ENCODE peak calls at places on chromosomes 7 and 10, in five cellular contexts. One of them, this sample, is unnamed.

GRCh38 chr10:128493811-128494210 is 367.6 kb upstream of the MKI67 start:
- DNase-seq in pancreas: no peak
- DNase-seq in left ventricle myocardium inferior: no peak
- DNase-seq in fibroblast of lung: no peak
- DNase-seq in brain microvascular endothelial cell: no peak
- DNase-seq in this sample: no peak

GRCh38 chr7:85030893-85031292 is 156.0 kb downstream of the SEMA3D start:
- DNase-seq in pancreas: no peak
- DNase-seq in left ventricle myocardium inferior: no peak
- DNase-seq in fibroblast of lung: peak; percentile 78
- DNase-seq in brain microvascular endothelial cell: peak; percentile 14
- DNase-seq in this sample: peak; percentile 66

GRCh38 chr10:83212632-83213349 is 926.5 kb upstream of the GHITM start:
- DNase-seq in pancreas: no peak
- DNase-seq in left ventricle myocardium inferior: no peak
- DNase-seq in fibroblast of lung: no peak
- DNase-seq in brain microvascular endothelial cell: no peak
- DNase-seq in this sample: no peak

GRCh38 chr7:152335900-152336571 is 99.8 kb downstream of the KMT2C start:
- DNase-seq in pancreas: no peak
- DNase-seq in left ventricle myocardium inferior: no peak
- DNase-seq in fibroblast of lung: no peak
- DNase-seq in brain microvascular endothelial cell: no peak
- DNase-seq in this sample: no peak

GRCh38 chr7:157980774-157981173 is 606.8 kb downstream of the PTPRN2 start:
- DNase-seq in pancreas: peak; percentile 39
- DNase-seq in left ventricle myocardium inferior: no peak
- DNase-seq in fibroblast of lung: no peak
- DNase-seq in brain microvascular endothelial cell: no peak
- DNase-seq in this sample: no peak

GRCh38 chr7:103972779-103973434 is 16.6 kb downstream of the RELN start:
- DNase-seq in pancreas: no peak
- DNase-seq in left ventricle myocardium inferior: no peak
- DNase-seq in fibroblast of lung: no peak
- DNase-seq in brain microvascular endothelial cell: no peak
- DNase-seq in this sample: no peak

GRCh38 chr10:76311752-76312699 is 880.6 kb downstream of the LRMDA start:
- DNase-seq in pancreas: peak; percentile 36
- DNase-seq in left ventricle myocardium inferior: no peak
- DNase-seq in fibroblast of lung: peak; percentile 20
- DNase-seq in brain microvascular endothelial cell: no peak
- DNase-seq in this sample: peak; percentile 25

GRCh38 chr7:117020605-117021002 is 67.3 kb downstream of the ST7 start:
- DNase-seq in pancreas: no peak
- DNase-seq in left ventricle myocardium inferior: no peak
- DNase-seq in fibroblast of lung: no peak
- DNase-seq in brain microvascular endothelial cell: no peak
- DNase-seq in this sample: no peak

GRCh38 chr7:106858618-106859532 is 6.2 kb upstream of the PIK3CG start:
- DNase-seq in pancreas: peak; percentile 18
- DNase-seq in left ventricle myocardium inferior: peak; percentile 67
- DNase-seq in fibroblast of lung: no peak
- DNase-seq in brain microvascular endothelial cell: no peak
- DNase-seq in this sample: no peak

GRCh38 chr10:15200626-15201025 is 32.1 kb upstream of the NMT2 start:
- DNase-seq in pancreas: no peak
- DNase-seq in left ventricle myocardium inferior: no peak
- DNase-seq in fibroblast of lung: peak; percentile 62
- DNase-seq in brain microvascular endothelial cell: peak; percentile 79
- DNase-seq in this sample: peak; percentile 88

GRCh38 chr7:3092468-3092867 is 48.8 kb upstream of the CARD11 start:
- DNase-seq in pancreas: no peak
- DNase-seq in left ventricle myocardium inferior: peak; percentile 36
- DNase-seq in fibroblast of lung: peak; percentile 11
- DNase-seq in brain microvascular endothelial cell: peak; percentile 27
- DNase-seq in this sample: no peak

GRCh38 chr7:33195264-33195663 is 65.9 kb downstream of the BBS9 start:
- DNase-seq in pancreas: no peak
- DNase-seq in left ventricle myocardium inferior: no peak
- DNase-seq in fibroblast of lung: peak; percentile 60
- DNase-seq in brain microvascular endothelial cell: peak; percentile 84
- DNase-seq in this sample: peak; percentile 56

GRCh38 chr7:924541-925231 is 29.8 kb downstream of the ADAP1 start:
- DNase-seq in pancreas: no peak
- DNase-seq in left ventricle myocardium inferior: peak; percentile 16
- DNase-seq in fibroblast of lung: no peak
- DNase-seq in brain microvascular endothelial cell: peak; percentile 43
- DNase-seq in this sample: no peak

GRCh38 chr7:120950539-120951308 is at the start of gene ING3:
- DNase-seq in pancreas: peak; percentile 97
- DNase-seq in left ventricle myocardium inferior: peak; percentile 96
- DNase-seq in fibroblast of lung: peak; percentile 97
- DNase-seq in brain microvascular endothelial cell: peak; percentile 97
- DNase-seq in this sample: peak; percentile 97

GRCh38 chr7:47621985-47622561 is 40.2 kb upstream of the TNS3 start:
- DNase-seq in pancreas: no peak
- DNase-seq in left ventricle myocardium inferior: no peak
- DNase-seq in fibroblast of lung: no peak
- DNase-seq in brain microvascular endothelial cell: no peak
- DNase-seq in this sample: no peak

GRCh38 chr7:71193099-71193810 is 61.3 kb downstream of the GALNT17 start:
- DNase-seq in pancreas: no peak
- DNase-seq in left ventricle myocardium inferior: no peak
- DNase-seq in fibroblast of lung: no peak
- DNase-seq in brain microvascular endothelial cell: no peak
- DNase-seq in this sample: no peak

GRCh38 chr10:97850446-97850845 is 803 bp downstream of the GOLGA7B start:
- DNase-seq in pancreas: no peak
- DNase-seq in left ventricle myocardium inferior: no peak
- DNase-seq in fibroblast of lung: no peak
- DNase-seq in brain microvascular endothelial cell: no peak
- DNase-seq in this sample: no peak

GRCh38 chr7:96532428-96532922 is 177.2 kb downstream of the SEM1 start:
- DNase-seq in pancreas: no peak
- DNase-seq in left ventricle myocardium inferior: no peak
- DNase-seq in fibroblast of lung: no peak
- DNase-seq in brain microvascular endothelial cell: no peak
- DNase-seq in this sample: no peak

GRCh38 chr7:42189535-42189934 is 47.5 kb downstream of the GLI3 start:
- DNase-seq in pancreas: no peak
- DNase-seq in left ventricle myocardium inferior: no peak
- DNase-seq in fibroblast of lung: peak; percentile 25
- DNase-seq in brain microvascular endothelial cell: no peak
- DNase-seq in this sample: peak; percentile 6

GRCh38 chr7:80136276-80137045 is 1.8 kb downstream of the GNAI1 start:
- DNase-seq in pancreas: no peak
- DNase-seq in left ventricle myocardium inferior: no peak
- DNase-seq in fibroblast of lung: peak; percentile 50
- DNase-seq in brain microvascular endothelial cell: no peak
- DNase-seq in this sample: peak; percentile 61

GRCh38 chr7:84497873-84498272 is 303.3 kb upstream of the SEMA3A start:
- DNase-seq in pancreas: no peak
- DNase-seq in left ventricle myocardium inferior: no peak
- DNase-seq in fibroblast of lung: no peak
- DNase-seq in brain microvascular endothelial cell: no peak
- DNase-seq in this sample: no peak

GRCh38 chr10:106830466-106830865 is 334.0 kb downstream of the SORCS1 start:
- DNase-seq in pancreas: no peak
- DNase-seq in left ventricle myocardium inferior: no peak
- DNase-seq in fibroblast of lung: no peak
- DNase-seq in brain microvascular endothelial cell: no peak
- DNase-seq in this sample: no peak

GRCh38 chr7:18659746-18660145 is 164.2 kb downstream of the HDAC9 start:
- DNase-seq in pancreas: no peak
- DNase-seq in left ventricle myocardium inferior: no peak
- DNase-seq in fibroblast of lung: no peak
- DNase-seq in brain microvascular endothelial cell: no peak
- DNase-seq in this sample: no peak

GRCh38 chr10:103307594-103307993 is 30.7 kb downstream of the INA start:
- DNase-seq in pancreas: no peak
- DNase-seq in left ventricle myocardium inferior: no peak
- DNase-seq in fibroblast of lung: no peak
- DNase-seq in brain microvascular endothelial cell: no peak
- DNase-seq in this sample: no peak

GRCh38 chr7:116052006-116052405 is 21.4 kb upstream of the TFEC start:
- DNase-seq in pancreas: no peak
- DNase-seq in left ventricle myocardium inferior: no peak
- DNase-seq in fibroblast of lung: no peak
- DNase-seq in brain microvascular endothelial cell: peak; percentile 24
- DNase-seq in this sample: no peak

GRCh38 chr7:39172137-39172536 is 194.4 kb downstream of the POU6F2 start:
- DNase-seq in pancreas: no peak
- DNase-seq in left ventricle myocardium inferior: no peak
- DNase-seq in fibroblast of lung: no peak
- DNase-seq in brain microvascular endothelial cell: no peak
- DNase-seq in this sample: no peak

GRCh38 chr10:80444646-80445319 is 9.3 kb upstream of the TSPAN14 start:
- DNase-seq in pancreas: peak; percentile 76
- DNase-seq in left ventricle myocardium inferior: peak; percentile 60
- DNase-seq in fibroblast of lung: peak; percentile 87
- DNase-seq in brain microvascular endothelial cell: peak; percentile 56
- DNase-seq in this sample: peak; percentile 59

GRCh38 chr10:101721806-101722205 is 26.8 kb upstream of the FBXW4 start:
- DNase-seq in pancreas: no peak
- DNase-seq in left ventricle myocardium inferior: no peak
- DNase-seq in fibroblast of lung: no peak
- DNase-seq in brain microvascular endothelial cell: no peak
- DNase-seq in this sample: no peak

GRCh38 chr10:70341016-70341415 is 41.4 kb downstream of the LRRC20 start:
- DNase-seq in pancreas: no peak
- DNase-seq in left ventricle myocardium inferior: no peak
- DNase-seq in fibroblast of lung: no peak
- DNase-seq in brain microvascular endothelial cell: no peak
- DNase-seq in this sample: no peak

GRCh38 chr7:147700702-147701101 is 889.9 kb upstream of the C7orf33 start:
- DNase-seq in pancreas: no peak
- DNase-seq in left ventricle myocardium inferior: no peak
- DNase-seq in fibroblast of lung: no peak
- DNase-seq in brain microvascular endothelial cell: no peak
- DNase-seq in this sample: no peak

GRCh38 chr7:5382281-5383041 is 41.2 kb downstream of the TNRC18 start:
- DNase-seq in pancreas: no peak
- DNase-seq in left ventricle myocardium inferior: no peak
- DNase-seq in fibroblast of lung: peak; percentile 37
- DNase-seq in brain microvascular endothelial cell: peak; percentile 60
- DNase-seq in this sample: no peak

GRCh38 chr7:142645777-142646176 is 103.5 kb upstream of the PRSS1 start:
- DNase-seq in pancreas: no peak
- DNase-seq in left ventricle myocardium inferior: no peak
- DNase-seq in fibroblast of lung: no peak
- DNase-seq in brain microvascular endothelial cell: no peak
- DNase-seq in this sample: no peak

GRCh38 chr10:32410569-32410968 is 35.4 kb upstream of the CCDC7 start:
- DNase-seq in pancreas: no peak
- DNase-seq in left ventricle myocardium inferior: no peak
- DNase-seq in fibroblast of lung: no peak
- DNase-seq in brain microvascular endothelial cell: no peak
- DNase-seq in this sample: no peak

GRCh38 chr10:44383749-44384600 is 922 bp downstream of the CXCL12 start:
- DNase-seq in pancreas: peak; percentile 50
- DNase-seq in left ventricle myocardium inferior: peak; percentile 51
- DNase-seq in fibroblast of lung: peak; percentile 42
- DNase-seq in brain microvascular endothelial cell: peak; percentile 9
- DNase-seq in this sample: peak; percentile 30

GRCh38 chr7:82740246-82740848 is 296.8 kb upstream of the CACNA2D1 start:
- DNase-seq in pancreas: peak; percentile 23
- DNase-seq in left ventricle myocardium inferior: no peak
- DNase-seq in fibroblast of lung: peak; percentile 72
- DNase-seq in brain microvascular endothelial cell: peak; percentile 69
- DNase-seq in this sample: peak; percentile 61

GRCh38 chr7:21327422-21328191 is 100.3 kb upstream of the SP4 start:
- DNase-seq in pancreas: no peak
- DNase-seq in left ventricle myocardium inferior: no peak
- DNase-seq in fibroblast of lung: no peak
- DNase-seq in brain microvascular endothelial cell: no peak
- DNase-seq in this sample: no peak

GRCh38 chr7:135562720-135563119 is 5.0 kb downstream of the NUP205 start:
- DNase-seq in pancreas: no peak
- DNase-seq in left ventricle myocardium inferior: no peak
- DNase-seq in fibroblast of lung: no peak
- DNase-seq in brain microvascular endothelial cell: no peak
- DNase-seq in this sample: no peak

GRCh38 chr10:61108880-61109279 is 164.9 kb upstream of the RHOBTB1 start:
- DNase-seq in pancreas: no peak
- DNase-seq in left ventricle myocardium inferior: no peak
- DNase-seq in fibroblast of lung: no peak
- DNase-seq in brain microvascular endothelial cell: peak; percentile 19
- DNase-seq in this sample: no peak
- TF ChIP-seq CTCF in pancreas: no peak
- TF ChIP-seq CTCF in left ventricle myocardium inferior: no peak
- TF ChIP-seq CTCF in fibroblast of lung: no peak
- TF ChIP-seq CTCF in brain microvascular endothelial cell: no peak
- TF ChIP-seq CTCF in this sample: no peak

GRCh38 chr7:100413286-100413685 is 15.2 kb downstream of the ZCWPW1 start:
- DNase-seq in pancreas: no peak
- DNase-seq in left ventricle myocardium inferior: no peak
- DNase-seq in fibroblast of lung: no peak
- DNase-seq in brain microvascular endothelial cell: no peak
- DNase-seq in this sample: no peak
- TF ChIP-seq CTCF in pancreas: no peak
- TF ChIP-seq CTCF in left ventricle myocardium inferior: no peak
- TF ChIP-seq CTCF in fibroblast of lung: no peak
- TF ChIP-seq CTCF in brain microvascular endothelial cell: no peak
- TF ChIP-seq CTCF in this sample: no peak

GRCh38 chr10:129971381-129972144 is 7.5 kb upstream of the EBF3 start:
- DNase-seq in pancreas: peak; percentile 53
- DNase-seq in left ventricle myocardium inferior: peak; percentile 60
- DNase-seq in fibroblast of lung: peak; percentile 47
- DNase-seq in brain microvascular endothelial cell: no peak
- DNase-seq in this sample: no peak
- TF ChIP-seq CTCF in pancreas: peak; percentile 11
- TF ChIP-seq CTCF in left ventricle myocardium inferior: peak; percentile 80
- TF ChIP-seq CTCF in fibroblast of lung: peak; percentile 31
- TF ChIP-seq CTCF in brain microvascular endothelial cell: peak; percentile 30
- TF ChIP-seq CTCF in this sample: peak; percentile 40

GRCh38 chr10:79152423-79152817 is 83.7 kb downstream of the ZMIZ1 start:
- DNase-seq in pancreas: no peak
- DNase-seq in left ventricle myocardium inferior: no peak
- DNase-seq in fibroblast of lung: no peak
- DNase-seq in brain microvascular endothelial cell: no peak
- DNase-seq in this sample: no peak

GRCh38 chr10:79156334-79157274 is 87.8 kb downstream of the ZMIZ1 start:
- DNase-seq in pancreas: no peak
- DNase-seq in left ventricle myocardium inferior: no peak
- DNase-seq in fibroblast of lung: no peak
- DNase-seq in brain microvascular endothelial cell: no peak
- DNase-seq in this sample: no peak

GRCh38 chr10:79150444-79150754 is 81.6 kb downstream of the ZMIZ1 start:
- DNase-seq in pancreas: no peak
- DNase-seq in left ventricle myocardium inferior: no peak
- DNase-seq in fibroblast of lung: no peak
- DNase-seq in brain microvascular endothelial cell: no peak
- DNase-seq in this sample: no peak

GRCh38 chr10:79155301-79156081 is 86.7 kb downstream of the ZMIZ1 start:
- DNase-seq in pancreas: no peak
- DNase-seq in left ventricle myocardium inferior: peak; percentile 47
- DNase-seq in fibroblast of lung: peak; percentile 34
- DNase-seq in brain microvascular endothelial cell: no peak
- DNase-seq in this sample: peak; percentile 51

GRCh38 chr10:79153753-79154152 is 85.0 kb downstream of the ZMIZ1 start:
- DNase-seq in pancreas: peak; percentile 67
- DNase-seq in left ventricle myocardium inferior: peak; percentile 87
- DNase-seq in fibroblast of lung: no peak
- DNase-seq in brain microvascular endothelial cell: no peak
- DNase-seq in this sample: no peak
- TF ChIP-seq CTCF in pancreas: no peak
- TF ChIP-seq CTCF in left ventricle myocardium inferior: peak; percentile 34
- TF ChIP-seq CTCF in fibroblast of lung: no peak
- TF ChIP-seq CTCF in brain microvascular endothelial cell: peak; percentile 22
- TF ChIP-seq CTCF in this sample: no peak